ENCODE peak calls at places on chromosomes 6 and 20, in ten cellular contexts. J, Z, T, W, L, H, U, O, G and A are unnamed samples.

GRCh38 chr6:104705095-104705707 is 154.5 kb downstream of the HACE1 start:
- DNase-seq in T (no peak), Z (no peak), L (no peak), G (peak; percentile 76), J (peak; percentile 59), H (no peak), W (no peak), U (no peak), O (no peak), A (no peak)

GRCh38 chr20:25077610-25078169 is 4.3 kb downstream of the VSX1 start:
- DNase-seq in T (no peak), G (no peak), L (no peak), H (peak; percentile 32), W (no peak), Z (peak; percentile 66), J (no peak), U (no peak), O (peak; percentile 68), A (peak; percentile 55)

GRCh38 chr6:170172406-170172805 is 118.5 kb downstream of the DLL1 start:
- DNase-seq in Z (no peak), G (no peak), U (no peak), L (no peak), W (no peak), O (no peak), T (no peak), J (no peak), H (peak; percentile 13), A (no peak)

GRCh38 chr6:138182939-138183791 is 21.4 kb downstream of the ARFGEF3 start:
- DNase-seq in J (no peak), W (no peak), U (peak; percentile 66), Z (peak; percentile 63), L (no peak), G (no peak), O (no peak), T (no peak), H (no peak), A (no peak)

GRCh38 chr20:56520180-56520579 is 4.4 kb upstream of the FAM209A start:
- DNase-seq in W (no peak), J (no peak), H (no peak), G (no peak), O (no peak), Z (peak; percentile 15), T (no peak), U (no peak), L (no peak), A (no peak)

GRCh38 chr6:103797738-103798137 is 1062.0 kb downstream of the HACE1 start:
- DNase-seq in G (no peak), U (peak; percentile 37), W (peak; percentile 14), Z (no peak), L (no peak), J (no peak), O (no peak), H (no peak), T (no peak), A (no peak)

GRCh38 chr20:20815711-20816455 is 103.4 kb upstream of the RALGAPA2 start:
- DNase-seq in G (peak; percentile 22), U (no peak), Z (no peak), T (no peak), H (no peak), W (no peak), L (no peak), O (no peak), J (no peak), A (no peak)

GRCh38 chr20:63090682-63091571 is 84.2 kb upstream of the BHLHE23 start:
- DNase-seq in J (no peak), H (no peak), U (no peak), T (no peak), O (peak; percentile 21), L (no peak), Z (peak; percentile 47), W (no peak), G (no peak), A (peak; percentile 80)

GRCh38 chr20:45701104-45701503 is 734 bp upstream of the WFDC13 start:
- DNase-seq in G (no peak), L (no peak), H (no peak), Z (no peak), W (no peak), J (no peak), O (no peak), T (no peak), U (no peak), A (no peak)

GRCh38 chr20:63959699-63960075 is 3.5 kb upstream of the UCKL1 start:
- DNase-seq in T (no peak), O (no peak), H (no peak), U (no peak), J (no peak), Z (no peak), L (no peak), G (no peak), W (no peak), A (peak; percentile 83)

GRCh38 chr20:11544029-11544678 is 373.5 kb upstream of the BTBD3 start:
- DNase-seq in O (no peak), J (peak; percentile 32), G (peak; percentile 22), W (no peak), L (no peak), H (no peak), U (peak; percentile 50), Z (no peak), T (peak; percentile 67), A (no peak)

GRCh38 chr6:36373368-36374009 is 14.0 kb downstream of the ETV7 start:
- DNase-seq in T (no peak), Z (no peak), U (no peak), L (peak; percentile 31), G (no peak), J (no peak), W (no peak), O (no peak), H (no peak), A (no peak)